ENCODE peak calls at places on chromosomes 7 and 10, in six cellular contexts. One of them, this sample, is unnamed.
A peak's percentile ranks its signal among the peaks of the same experiment; 100 is the strongest.

GRCh38 chr7:20306499-20306946 is 24.2 kb upstream of the ITGB8 start:
- DNase-seq in heart right ventricle: no peak
- DNase-seq in hepatocyte: peak; percentile 28
- DNase-seq in endodermal cell: peak; percentile 56
- DNase-seq in lung: no peak
- DNase-seq in tibial artery: no peak
- DNase-seq in this sample: no peak

GRCh38 chr7:27345164-27345887 is 102.7 kb downstream of the EVX1 start:
- DNase-seq in tibial artery: no peak
- DNase-seq in lung: no peak
- DNase-seq in heart right ventricle: no peak
- DNase-seq in hepatocyte: peak; percentile 18
- DNase-seq in endodermal cell: no peak
- DNase-seq in this sample: no peak

GRCh38 chr7:77351539-77352004 is 64.6 kb downstream of the GSAP start:
- DNase-seq in tibial artery: no peak
- DNase-seq in heart right ventricle: no peak
- DNase-seq in lung: no peak
- DNase-seq in endodermal cell: peak; percentile 59
- DNase-seq in hepatocyte: no peak
- DNase-seq in this sample: peak; percentile 38

GRCh38 chr7:108659867-108660266 is 90.2 kb downstream of the DNAJB9 start:
- DNase-seq in hepatocyte: no peak
- DNase-seq in heart right ventricle: no peak
- DNase-seq in tibial artery: no peak
- DNase-seq in endodermal cell: no peak
- DNase-seq in lung: no peak
- DNase-seq in this sample: no peak

GRCh38 chr7:121739465-121739864 is 133.5 kb upstream of the PTPRZ1 start:
- DNase-seq in heart right ventricle: no peak
- DNase-seq in hepatocyte: no peak
- DNase-seq in lung: no peak
- DNase-seq in endodermal cell: no peak
- DNase-seq in tibial artery: no peak
- DNase-seq in this sample: no peak

GRCh38 chr10:92544296-92544695 is 29.6 kb downstream of the IDE start:
- DNase-seq in hepatocyte: no peak
- DNase-seq in heart right ventricle: no peak
- DNase-seq in tibial artery: no peak
- DNase-seq in lung: no peak
- DNase-seq in endodermal cell: no peak
- DNase-seq in this sample: no peak

GRCh38 chr7:23477962-23478866 is 7.9 kb upstream of the IGF2BP3 start:
- DNase-seq in hepatocyte: no peak
- DNase-seq in lung: no peak
- DNase-seq in tibial artery: no peak
- DNase-seq in endodermal cell: no peak
- DNase-seq in heart right ventricle: no peak
- DNase-seq in this sample: no peak

GRCh38 chr10:92690211-92691041 is 671 bp downstream of the HHEX start:
- DNase-seq in tibial artery: peak; percentile 28
- DNase-seq in heart right ventricle: peak; percentile 68
- DNase-seq in lung: peak; percentile 63
- DNase-seq in endodermal cell: peak; percentile 80
- DNase-seq in hepatocyte: peak; percentile 60
- DNase-seq in this sample: peak; percentile 80

GRCh38 chr7:122975341-122975740 is 20.2 kb downstream of the TAS2R16 start:
- DNase-seq in endodermal cell: no peak
- DNase-seq in lung: no peak
- DNase-seq in tibial artery: no peak
- DNase-seq in hepatocyte: no peak
- DNase-seq in heart right ventricle: no peak
- DNase-seq in this sample: no peak

GRCh38 chr10:58299580-58299979 is 30.6 kb downstream of the CISD1 start:
- DNase-seq in hepatocyte: peak; percentile 79
- DNase-seq in tibial artery: peak; percentile 33
- DNase-seq in endodermal cell: peak; percentile 86
- DNase-seq in lung: peak; percentile 36
- DNase-seq in heart right ventricle: no peak
- DNase-seq in this sample: peak; percentile 85

GRCh38 chr10:21989453-21990154 is 13.9 kb downstream of the DNAJC1 start:
- DNase-seq in lung: peak; percentile 43
- DNase-seq in hepatocyte: peak; percentile 70
- DNase-seq in endodermal cell: peak; percentile 83
- DNase-seq in heart right ventricle: peak; percentile 21
- DNase-seq in tibial artery: peak; percentile 33
- DNase-seq in this sample: no peak

GRCh38 chr10:3140280-3140679 is 32.3 kb downstream of the PITRM1 start:
- DNase-seq in tibial artery: no peak
- DNase-seq in heart right ventricle: no peak
- DNase-seq in hepatocyte: no peak
- DNase-seq in lung: no peak
- DNase-seq in endodermal cell: no peak
- DNase-seq in this sample: no peak

GRCh38 chr10:24951201-24952145 is 933 bp downstream of the PRTFDC1 start:
- DNase-seq in hepatocyte: peak; percentile 38
- DNase-seq in lung: no peak
- DNase-seq in endodermal cell: peak; percentile 91
- DNase-seq in heart right ventricle: no peak
- DNase-seq in tibial artery: no peak
- DNase-seq in this sample: peak; percentile 54

GRCh38 chr10:31582365-31583052 is 263.5 kb downstream of the ZEB1 start:
- DNase-seq in endodermal cell: no peak
- DNase-seq in heart right ventricle: peak; percentile 20
- DNase-seq in tibial artery: no peak
- DNase-seq in lung: no peak
- DNase-seq in hepatocyte: peak; percentile 39
- DNase-seq in this sample: no peak

GRCh38 chr10:29377333-29377961 is 88.6 kb downstream of the LYZL1 start:
- DNase-seq in lung: no peak
- DNase-seq in endodermal cell: peak; percentile 44
- DNase-seq in heart right ventricle: no peak
- DNase-seq in tibial artery: no peak
- DNase-seq in hepatocyte: peak; percentile 53
- DNase-seq in this sample: no peak

GRCh38 chr7:127317447-127317961 is 64.8 kb upstream of the GRM8 start:
- DNase-seq in lung: no peak
- DNase-seq in endodermal cell: no peak
- DNase-seq in tibial artery: no peak
- DNase-seq in heart right ventricle: no peak
- DNase-seq in hepatocyte: no peak
- DNase-seq in this sample: no peak

GRCh38 chr7:40232242-40232929 is 97.6 kb downstream of the SUGCT start:
- DNase-seq in hepatocyte: peak; percentile 66
- DNase-seq in heart right ventricle: no peak
- DNase-seq in tibial artery: no peak
- DNase-seq in endodermal cell: no peak
- DNase-seq in lung: no peak
- DNase-seq in this sample: no peak

GRCh38 chr7:23594879-23595604 is 2.1 kb upstream of the CCDC126 start:
- DNase-seq in lung: no peak
- DNase-seq in heart right ventricle: no peak
- DNase-seq in hepatocyte: no peak
- DNase-seq in tibial artery: no peak
- DNase-seq in endodermal cell: no peak
- DNase-seq in this sample: no peak

GRCh38 chr7:106952658-106953231 is 87.7 kb downstream of the PIK3CG start:
- DNase-seq in lung: peak; percentile 30
- DNase-seq in heart right ventricle: peak; percentile 23
- DNase-seq in endodermal cell: peak; percentile 49
- DNase-seq in tibial artery: peak; percentile 54
- DNase-seq in hepatocyte: no peak
- DNase-seq in this sample: peak; percentile 18

GRCh38 chr10:79386637-79387465 is 39.6 kb downstream of the PPIF start:
- DNase-seq in endodermal cell: peak; percentile 53
- DNase-seq in tibial artery: peak; percentile 18
- DNase-seq in lung: peak; percentile 26
- DNase-seq in hepatocyte: no peak
- DNase-seq in heart right ventricle: no peak
- DNase-seq in this sample: peak; percentile 1

GRCh38 chr10:12572281-12572680 is 222.9 kb downstream of the CAMK1D start:
- DNase-seq in heart right ventricle: no peak
- DNase-seq in lung: no peak
- DNase-seq in tibial artery: no peak
- DNase-seq in endodermal cell: no peak
- DNase-seq in hepatocyte: no peak
- DNase-seq in this sample: no peak

GRCh38 chr7:149883452-149883861 is 9.7 kb downstream of the ATP6V0E2 start:
- DNase-seq in hepatocyte: peak; percentile 68
- DNase-seq in tibial artery: peak; percentile 59
- DNase-seq in endodermal cell: peak; percentile 90
- DNase-seq in heart right ventricle: peak; percentile 55
- DNase-seq in lung: peak; percentile 65
- DNase-seq in this sample: peak; percentile 77

GRCh38 chr10:69831231-69831855 is 29.6 kb downstream of the COL13A1 start:
- DNase-seq in hepatocyte: no peak
- DNase-seq in lung: no peak
- DNase-seq in endodermal cell: no peak
- DNase-seq in tibial artery: no peak
- DNase-seq in heart right ventricle: no peak
- DNase-seq in this sample: no peak

GRCh38 chr7:157692156-157693011 is 355.6 kb downstream of the DNAJB6 start:
- DNase-seq in tibial artery: no peak
- DNase-seq in lung: no peak
- DNase-seq in hepatocyte: no peak
- DNase-seq in endodermal cell: no peak
- DNase-seq in heart right ventricle: no peak
- DNase-seq in this sample: no peak

GRCh38 chr7:101563198-101563901 is 65.7 kb downstream of the MYL10 start:
- DNase-seq in endodermal cell: no peak
- DNase-seq in tibial artery: no peak
- DNase-seq in heart right ventricle: no peak
- DNase-seq in hepatocyte: no peak
- DNase-seq in lung: no peak
- DNase-seq in this sample: no peak

GRCh38 chr10:73643362-73643761 is 2.1 kb upstream of the MYOZ1 start:
- DNase-seq in endodermal cell: no peak
- DNase-seq in hepatocyte: no peak
- DNase-seq in tibial artery: no peak
- DNase-seq in lung: no peak
- DNase-seq in heart right ventricle: no peak
- DNase-seq in this sample: no peak

GRCh38 chr10:73644767-73645166 is 3.5 kb upstream of the MYOZ1 start:
- DNase-seq in lung: no peak
- DNase-seq in hepatocyte: no peak
- DNase-seq in heart right ventricle: no peak
- DNase-seq in endodermal cell: no peak
- DNase-seq in tibial artery: no peak
- DNase-seq in this sample: no peak

GRCh38 chr10:73641272-73642060 is at the start of gene MYOZ1:
- DNase-seq in endodermal cell: no peak
- DNase-seq in lung: no peak
- DNase-seq in tibial artery: no peak
- DNase-seq in hepatocyte: no peak
- DNase-seq in heart right ventricle: no peak
- DNase-seq in this sample: no peak

GRCh38 chr10:73646598-73647041 is 5.3 kb upstream of the MYOZ1 start:
- DNase-seq in hepatocyte: no peak
- DNase-seq in endodermal cell: peak; percentile 66
- DNase-seq in heart right ventricle: no peak
- DNase-seq in tibial artery: no peak
- DNase-seq in lung: no peak
- DNase-seq in this sample: no peak

DNA sequence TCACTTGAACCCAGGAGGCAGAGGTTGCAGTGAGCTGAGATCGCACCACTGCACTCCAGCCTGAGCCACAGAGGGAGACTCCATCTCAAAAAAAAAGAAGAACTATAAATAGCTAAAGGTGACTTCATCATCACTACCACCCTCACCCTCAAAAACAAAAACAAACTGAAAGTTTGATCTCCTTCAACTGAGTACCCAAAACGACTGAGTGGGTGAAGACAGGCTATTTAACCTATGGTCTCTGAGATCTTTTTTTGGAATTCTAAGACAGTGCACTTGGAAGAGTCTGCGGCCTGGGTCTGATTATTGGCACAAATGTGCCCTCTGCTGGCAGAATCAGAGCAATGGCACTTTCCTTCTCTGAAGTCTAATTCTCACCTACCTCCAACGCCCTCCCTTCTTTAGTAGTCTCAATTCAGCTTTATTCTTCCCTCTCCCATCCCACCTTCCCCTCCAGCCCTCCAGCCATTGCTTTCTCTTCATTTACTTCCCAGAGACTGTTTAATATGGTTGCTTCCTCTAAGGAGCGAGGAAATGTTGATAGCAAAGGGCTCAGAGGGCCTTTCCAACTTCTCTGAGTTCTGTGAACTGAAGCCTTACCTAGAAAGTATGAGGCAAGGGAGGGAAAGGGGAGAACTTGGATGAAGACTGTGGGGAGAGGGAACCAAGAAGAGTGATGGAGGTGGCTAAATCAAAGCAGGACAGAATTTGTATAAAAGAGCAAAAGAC is 2.9 kb upstream of the MYOZ1 start:
- DNase-seq in heart right ventricle: no peak
- DNase-seq in tibial artery: peak; percentile 58
- DNase-seq in endodermal cell: peak; percentile 82
- DNase-seq in lung: peak; percentile 51
- DNase-seq in hepatocyte: peak; percentile 82
- DNase-seq in this sample: peak; percentile 69
- H3K4me1 ChIP-seq in heart right ventricle: peaks cover 10% of the 10 kb centered on the region
- H3K4me1 ChIP-seq in tibial artery: peaks cover 56% of the 10 kb centered on the region
- H3K4me1 ChIP-seq in endodermal cell: peaks cover 9% of the 10 kb centered on the region
- H3K4me1 ChIP-seq in lung: no peaks in the 10 kb centered on the region
- H3K4me1 ChIP-seq in hepatocyte: peaks cover 10% of the 10 kb centered on the region
- H3K4me1 ChIP-seq in this sample: peaks cover 7% of the 10 kb centered on the region

GRCh38 chr7:370775-371118 is 80.8 kb downstream of the FOXL3 start:
- DNase-seq in endodermal cell: no peak
- DNase-seq in heart right ventricle: no peak
- DNase-seq in lung: no peak
- DNase-seq in hepatocyte: no peak
- DNase-seq in tibial artery: no peak
- DNase-seq in this sample: no peak
- H3K4me3 ChIP-seq in endodermal cell: no peak overlapping the region
- H3K4me3 ChIP-seq in heart right ventricle: no peak overlapping the region
- H3K4me3 ChIP-seq in lung: no peak overlapping the region
- H3K4me3 ChIP-seq in hepatocyte: no peak overlapping the region
- H3K4me3 ChIP-seq in tibial artery: no peak overlapping the region
- H3K4me3 ChIP-seq in this sample: no peak overlapping the region

DNA sequence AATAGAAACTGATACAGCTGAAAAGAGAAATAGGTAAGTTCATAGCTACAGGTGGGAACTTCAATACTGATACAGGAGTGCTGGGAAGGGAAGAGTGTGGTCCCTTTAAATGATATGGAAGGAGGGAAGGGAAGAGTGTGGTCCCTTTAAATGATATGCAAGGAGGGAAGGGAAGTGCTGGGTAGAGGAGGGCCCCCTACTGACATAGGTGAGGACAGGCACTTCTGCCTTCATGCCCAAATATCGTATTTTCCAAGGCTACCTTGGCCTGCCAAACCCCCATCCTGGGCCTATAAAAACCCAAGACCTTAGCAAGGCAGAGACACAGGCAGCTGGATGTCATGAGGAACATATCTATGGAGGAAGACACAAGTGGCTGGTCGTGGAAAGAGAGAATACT is 92.3 kb downstream of the MAGI2 start:
- DNase-seq in lung: no peak
- DNase-seq in heart right ventricle: no peak
- DNase-seq in hepatocyte: no peak
- DNase-seq in tibial artery: no peak
- DNase-seq in endodermal cell: peak; percentile 61
- DNase-seq in this sample: no peak
- TF ChIP-seq CTCF in lung: no peak
- TF ChIP-seq CTCF in heart right ventricle: no peak
- TF ChIP-seq CTCF in hepatocyte: no peak
- TF ChIP-seq CTCF in tibial artery: no peak
- TF ChIP-seq CTCF in endodermal cell: peak; percentile 74
- TF ChIP-seq CTCF in this sample: no peak

GRCh38 chr7:16669581-16669980 is 23.6 kb downstream of the BZW2 start:
- DNase-seq in heart right ventricle: no peak
- DNase-seq in lung: no peak
- DNase-seq in endodermal cell: no peak
- DNase-seq in tibial artery: no peak
- DNase-seq in hepatocyte: no peak
- DNase-seq in this sample: no peak
- H3K4me1 ChIP-seq in heart right ventricle: peaks cover 34% of the 10 kb centered on the region
- H3K4me1 ChIP-seq in lung: peaks cover 25% of the 10 kb centered on the region
- H3K4me1 ChIP-seq in endodermal cell: no peaks in the 10 kb centered on the region
- H3K4me1 ChIP-seq in tibial artery: no peaks in the 10 kb centered on the region
- H3K4me1 ChIP-seq in hepatocyte: peaks cover 18% of the 10 kb centered on the region
- H3K4me1 ChIP-seq in this sample: no peaks in the 10 kb centered on the region